ENCODE peak calls at places on chromosome 21, in four cellular contexts. B is mammary epithelial cell, M is left lobe of liver, D is NCI-H1694 treated with DMSO at 0.1 percent for 48 hours. Z is an unnamed sample.

GRCh38 chr21:42508371-42508770 is 5.3 kb upstream of the SLC37A1 start:
- DNase-seq in M (no peak), B (no peak), D (no peak), Z (no peak)

GRCh38 chr21:46159841-46160562 is 4.6 kb upstream of the FTCD start:
- DNase-seq in B (no peak), M (peak; percentile 41), D (no peak), Z (no peak)

GRCh38 chr21:34298797-34299539 is 64.8 kb upstream of the KCNE2 start:
- DNase-seq in M (no peak), D (no peak), B (no peak), Z (no peak)

GRCh38 chr21:35050348-35051286 is 1.5 kb upstream of the RUNX1 start:
- DNase-seq in B (peak; percentile 12), M (no peak), D (no peak), Z (no peak)

GRCh38 chr21:22791986-22792560 is 1793.9 kb downstream of the NCAM2 start:
- DNase-seq in D (peak; percentile 88), M (no peak), B (no peak), Z (no peak)

GRCh38 chr21:20538039-20538658 is 460.1 kb upstream of the NCAM2 start:
- DNase-seq in M (no peak), D (no peak), B (no peak), Z (no peak)

GRCh38 chr21:46320331-46320801 is 3.3 kb downstream of the C21orf58 start:
- DNase-seq in M (no peak), B (no peak), D (no peak), Z (no peak)

GRCh38 chr21:32771134-32771523 is 426 bp downstream of the PAXBP1 start:
- DNase-seq in D (no peak), M (peak; percentile 59), B (peak; percentile 62), Z (no peak)

GRCh38 chr21:44962481-44962966 is 22.7 kb downstream of the SLX9 start:
- DNase-seq in D (peak; percentile 22), B (peak; percentile 94), M (no peak), Z (no peak)

GRCh38 chr21:41080485-41080884 is 87.5 kb upstream of the BACE2 start:
- DNase-seq in D (no peak), B (no peak), M (no peak), Z (no peak)

Z was measured in C1 segment of cervical spinal cord.